ENCODE peak calls at places on chromosomes 1 and 21, in four cellular contexts. A is renal cortical epithelial cell; T is HL-60; X is stimulated activated CD4-positive, alpha-beta T cell treated with anti-CD3 and anti-CD28 coated beads, Interleukin-1b, Interleukin-23, amount 100 ng/mL, for 4 hours. V is an unnamed sample.

GRCh38 chr1:211198111-211198510 is 61.1 kb upstream of the RCOR3 start:
- DNase-seq in A (no peak), T (no peak), X (no peak), V (no peak)

GRCh38 chr1:12618661-12619395 is 818 bp upstream of the DHRS3 start:
- DNase-seq in X (peak), T (no peak), A (peak), V (peak)

GRCh38 chr1:201495447-201496295 is 11.3 kb downstream of the CSRP1 start:
- DNase-seq in T (no peak), A (no peak), X (no peak), V (no peak)

GRCh38 chr1:10561497-10561896 is 86.7 kb downstream of the PEX14 start:
- DNase-seq in X (no peak), A (peak), T (no peak), V (no peak)

GRCh38 chr1:179101566-179101965 is 19.7 kb downstream of the TOR3A start:
- DNase-seq in X (no peak), T (no peak), A (no peak), V (no peak)

GRCh38 chr1:31763671-31764306 is 351 bp downstream of the ADGRB2 start:
- DNase-seq in T (no peak), A (no peak), X (no peak), V (no peak)

GRCh38 chr21:38327984-38328383 is 71.2 kb downstream of the KCNJ15 start:
- DNase-seq in A (peak), X (no peak), T (no peak), V (no peak)

GRCh38 chr1:175169305-175170018 is 23.1 kb downstream of the KIAA0040 start:
- DNase-seq in T (no peak), X (no peak), A (peak), V (no peak)

GRCh38 chr1:222546548-222547259 is 1.2 kb downstream of the HHIPL2 start:
- DNase-seq in X (no peak), A (peak), T (peak), V (no peak)

GRCh38 chr1:181151378-181152326 is 63.2 kb downstream of the IER5 start:
- DNase-seq in T (no peak), A (peak), X (no peak), V (no peak)

GRCh38 chr1:181012203-181012520 is 10.5 kb downstream of the STX6 start:
- DNase-seq in X (no peak), T (no peak), A (no peak), V (no peak)

GRCh38 chr1:9239622-9240401 is 5.2 kb downstream of the H6PD start:
- DNase-seq in T (peak), X (no peak), A (peak), V (no peak)

GRCh38 chr1:212135166-212135565 is 99.6 kb downstream of the DTL start:
- DNase-seq in X (no peak), A (no peak), T (no peak), V (no peak)

V was measured in activated B cell treated with CpG ODN at 0.5 μM for 24 hours.